ENCODE peak calls at places on chromosomes 6 and 20, in eight cellular contexts. One of them, this sample, is unnamed.

GRCh38 chr6:72316675-72317380 is 305.0 kb upstream of the KCNQ5 start:
- DNase-seq in fibroblast of lung: no peak
- DNase-seq in psoas muscle: no peak
- DNase-seq in pancreas: peak
- DNase-seq in AG04450: no peak
- DNase-seq in heart right ventricle: no peak
- DNase-seq in WERI-Rb-1: no peak
- DNase-seq in A549: no peak
- DNase-seq in this sample: peak

GRCh38 chr20:23350855-23351838 is 556 bp downstream of the NXT1 start:
- DNase-seq in fibroblast of lung: peak
- DNase-seq in psoas muscle: peak
- DNase-seq in pancreas: peak
- DNase-seq in AG04450: no peak
- DNase-seq in heart right ventricle: peak
- DNase-seq in WERI-Rb-1: peak
- DNase-seq in A549: peak
- DNase-seq in this sample: peak

GRCh38 chr6:169251822-169252804 is 1.5 kb downstream of the THBS2 start:
- DNase-seq in fibroblast of lung: no peak
- DNase-seq in psoas muscle: no peak
- DNase-seq in pancreas: no peak
- DNase-seq in AG04450: no peak
- DNase-seq in heart right ventricle: no peak
- DNase-seq in WERI-Rb-1: no peak
- DNase-seq in A549: no peak
- DNase-seq in this sample: peak

GRCh38 chr20:35511814-35512420 is 17.5 kb downstream of the C20orf173 start:
- DNase-seq in fibroblast of lung: peak
- DNase-seq in psoas muscle: no peak
- DNase-seq in pancreas: no peak
- DNase-seq in AG04450: no peak
- DNase-seq in heart right ventricle: no peak
- DNase-seq in WERI-Rb-1: peak
- DNase-seq in A549: peak
- DNase-seq in this sample: no peak

GRCh38 chr6:162627362-162627761 is 100.2 kb downstream of the PRKN start:
- DNase-seq in fibroblast of lung: no peak
- DNase-seq in psoas muscle: no peak
- DNase-seq in pancreas: no peak
- DNase-seq in AG04450: no peak
- DNase-seq in heart right ventricle: no peak
- DNase-seq in WERI-Rb-1: no peak
- DNase-seq in A549: no peak
- DNase-seq in this sample: no peak

GRCh38 chr6:81589465-81590313 is 162.8 kb downstream of the TENT5A start:
- DNase-seq in fibroblast of lung: no peak
- DNase-seq in psoas muscle: no peak
- DNase-seq in pancreas: no peak
- DNase-seq in AG04450: no peak
- DNase-seq in heart right ventricle: no peak
- DNase-seq in WERI-Rb-1: peak
- DNase-seq in A549: no peak
- DNase-seq in this sample: no peak

GRCh38 chr6:4355241-4355640 is 219.9 kb upstream of the ECI2 start:
- DNase-seq in fibroblast of lung: peak
- DNase-seq in psoas muscle: no peak
- DNase-seq in pancreas: no peak
- DNase-seq in AG04450: no peak
- DNase-seq in heart right ventricle: no peak
- DNase-seq in WERI-Rb-1: no peak
- DNase-seq in A549: peak
- DNase-seq in this sample: no peak

GRCh38 chr6:1767481-1768246 is 157.9 kb downstream of the FOXC1 start:
- DNase-seq in fibroblast of lung: peak
- DNase-seq in psoas muscle: peak
- DNase-seq in pancreas: no peak
- DNase-seq in AG04450: no peak
- DNase-seq in heart right ventricle: peak
- DNase-seq in WERI-Rb-1: peak
- DNase-seq in A549: peak
- DNase-seq in this sample: peak

GRCh38 chr20:38196592-38196991 is 31.5 kb upstream of the TGM2 start:
- DNase-seq in fibroblast of lung: peak
- DNase-seq in psoas muscle: peak
- DNase-seq in pancreas: no peak
- DNase-seq in AG04450: no peak
- DNase-seq in heart right ventricle: peak
- DNase-seq in WERI-Rb-1: no peak
- DNase-seq in A549: no peak
- DNase-seq in this sample: peak

GRCh38 chr20:4234128-4234527 is 218.8 kb upstream of the RNF24 start:
- DNase-seq in fibroblast of lung: peak
- DNase-seq in psoas muscle: no peak
- DNase-seq in pancreas: peak
- DNase-seq in AG04450: no peak
- DNase-seq in heart right ventricle: no peak
- DNase-seq in WERI-Rb-1: no peak
- DNase-seq in A549: peak
- DNase-seq in this sample: no peak

DNA sequence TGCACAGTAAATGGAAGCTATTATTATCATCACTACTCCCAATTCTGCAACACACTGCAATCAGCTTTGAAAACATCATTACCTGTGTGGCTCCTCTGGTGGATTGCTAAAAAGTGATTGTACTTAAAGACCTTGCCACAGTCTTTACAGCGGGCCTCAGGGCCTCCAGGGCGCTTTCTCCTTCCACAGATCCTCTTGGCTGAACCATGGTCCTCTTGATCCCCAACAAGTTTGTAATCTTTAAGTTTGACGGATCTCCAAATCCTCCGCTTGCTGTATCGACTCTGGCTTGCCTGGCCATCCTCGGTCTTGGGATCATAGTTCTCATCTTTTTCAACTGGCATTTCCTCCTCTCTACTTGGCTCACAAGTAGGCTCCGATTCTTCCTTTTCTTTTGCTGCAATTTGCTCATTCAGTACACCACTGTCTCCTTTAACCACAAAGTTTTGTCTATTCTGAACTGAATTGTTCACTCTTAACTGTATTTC is 2.0 kb downstream of the ZBTB24 start:
- DNase-seq in fibroblast of lung: no peak
- DNase-seq in psoas muscle: no peak
- DNase-seq in pancreas: no peak
- DNase-seq in AG04450: no peak
- DNase-seq in heart right ventricle: no peak
- DNase-seq in WERI-Rb-1: no peak
- DNase-seq in A549: no peak
- DNase-seq in this sample: no peak
- H3K4me3 ChIP-seq in fibroblast of lung: no peak
- H3K4me3 ChIP-seq in psoas muscle: peak
- H3K4me3 ChIP-seq in pancreas: no peak
- H3K4me3 ChIP-seq in AG04450: no peak
- H3K4me3 ChIP-seq in heart right ventricle: peak
- H3K4me3 ChIP-seq in WERI-Rb-1: no peak
- H3K4me3 ChIP-seq in A549: no peak
- H3K4me3 ChIP-seq in this sample: peak

GRCh38 chr20:59783020-59784010 is 150.1 kb downstream of the SYCP2 start:
- DNase-seq in fibroblast of lung: peak
- DNase-seq in psoas muscle: peak
- DNase-seq in pancreas: peak
- DNase-seq in AG04450: no peak
- DNase-seq in heart right ventricle: peak
- DNase-seq in WERI-Rb-1: peak
- DNase-seq in A549: peak
- DNase-seq in this sample: peak
- TF ChIP-seq CTCF in fibroblast of lung: peak
- TF ChIP-seq CTCF in psoas muscle: peak
- TF ChIP-seq CTCF in pancreas: peak
- TF ChIP-seq CTCF in AG04450: peak
- TF ChIP-seq CTCF in heart right ventricle: peak
- TF ChIP-seq CTCF in WERI-Rb-1: peak
- TF ChIP-seq CTCF in A549: peak
- TF ChIP-seq CTCF in this sample: peak

GRCh38 chr6:32406197-32406596 is 784 bp downstream of the BTNL2 start:
- DNase-seq in fibroblast of lung: no peak
- DNase-seq in psoas muscle: no peak
- DNase-seq in pancreas: no peak
- DNase-seq in AG04450: no peak
- DNase-seq in heart right ventricle: no peak
- DNase-seq in WERI-Rb-1: no peak
- DNase-seq in A549: no peak
- DNase-seq in this sample: no peak

GRCh38 chr6:32402812-32403211 is 4.2 kb downstream of the BTNL2 start:
- DNase-seq in fibroblast of lung: no peak
- DNase-seq in psoas muscle: no peak
- DNase-seq in pancreas: no peak
- DNase-seq in AG04450: no peak
- DNase-seq in heart right ventricle: no peak
- DNase-seq in WERI-Rb-1: no peak
- DNase-seq in A549: no peak
- DNase-seq in this sample: no peak

GRCh38 chr6:32406857-32407256 is at the start of gene BTNL2:
- DNase-seq in fibroblast of lung: no peak
- DNase-seq in psoas muscle: no peak
- DNase-seq in pancreas: no peak
- DNase-seq in AG04450: no peak
- DNase-seq in heart right ventricle: no peak
- DNase-seq in WERI-Rb-1: no peak
- DNase-seq in A549: no peak
- DNase-seq in this sample: no peak

GRCh38 chr6:32401564-32401963 is 5.4 kb downstream of the BTNL2 start:
- DNase-seq in fibroblast of lung: no peak
- DNase-seq in psoas muscle: no peak
- DNase-seq in pancreas: no peak
- DNase-seq in AG04450: no peak
- DNase-seq in heart right ventricle: no peak
- DNase-seq in WERI-Rb-1: no peak
- DNase-seq in A549: no peak
- DNase-seq in this sample: no peak

DNA sequence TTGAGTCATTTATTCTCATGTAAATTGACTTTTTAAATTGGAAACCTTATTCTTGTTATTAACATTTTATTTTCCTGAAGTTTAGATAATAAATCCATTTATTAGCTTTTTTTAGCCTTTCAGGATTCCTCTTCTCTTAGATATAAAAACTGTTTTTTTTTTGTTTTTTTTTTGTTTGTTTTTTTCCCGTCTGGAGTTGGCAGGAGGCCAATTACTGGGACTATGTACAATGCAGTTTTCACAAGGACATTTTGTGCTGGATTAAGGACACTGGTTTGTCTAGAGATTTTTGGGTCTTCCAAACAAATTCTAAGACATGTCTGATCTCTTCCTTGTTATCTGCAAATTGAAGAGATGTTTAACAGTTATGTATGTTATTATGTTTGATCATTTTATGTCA is 1.3 kb downstream of the BTNL2 start:
- DNase-seq in fibroblast of lung: no peak
- DNase-seq in psoas muscle: no peak
- DNase-seq in pancreas: no peak
- DNase-seq in AG04450: no peak
- DNase-seq in heart right ventricle: no peak
- DNase-seq in WERI-Rb-1: no peak
- DNase-seq in A549: no peak
- DNase-seq in this sample: no peak
- H3K27ac ChIP-seq in fibroblast of lung: no peak
- H3K27ac ChIP-seq in psoas muscle: no peak
- H3K27ac ChIP-seq in pancreas: no peak
- H3K27ac ChIP-seq in AG04450: no peak
- H3K27ac ChIP-seq in heart right ventricle: no peak
- H3K27ac ChIP-seq in WERI-Rb-1: no peak
- H3K27ac ChIP-seq in A549: no peak
- H3K27ac ChIP-seq in this sample: no peak

GRCh38 chr6:16697437-16698162 is 63.7 kb downstream of the ATXN1 start:
- DNase-seq in fibroblast of lung: no peak
- DNase-seq in psoas muscle: no peak
- DNase-seq in pancreas: no peak
- DNase-seq in AG04450: no peak
- DNase-seq in heart right ventricle: no peak
- DNase-seq in WERI-Rb-1: no peak
- DNase-seq in A549: no peak
- DNase-seq in this sample: no peak

GRCh38 chr6:16700202-16700997 is 60.9 kb downstream of the ATXN1 start:
- DNase-seq in fibroblast of lung: no peak
- DNase-seq in psoas muscle: no peak
- DNase-seq in pancreas: no peak
- DNase-seq in AG04450: no peak
- DNase-seq in heart right ventricle: no peak
- DNase-seq in WERI-Rb-1: no peak
- DNase-seq in A549: no peak
- DNase-seq in this sample: no peak

GRCh38 chr6:16698163-16698533 is 63.1 kb downstream of the ATXN1 start:
- DNase-seq in fibroblast of lung: no peak
- DNase-seq in psoas muscle: no peak
- DNase-seq in pancreas: no peak
- DNase-seq in AG04450: no peak
- DNase-seq in heart right ventricle: no peak
- DNase-seq in WERI-Rb-1: no peak
- DNase-seq in A549: no peak
- DNase-seq in this sample: no peak

GRCh38 chr6:16694789-16695188 is 66.5 kb downstream of the ATXN1 start:
- DNase-seq in fibroblast of lung: no peak
- DNase-seq in psoas muscle: no peak
- DNase-seq in pancreas: no peak
- DNase-seq in AG04450: no peak
- DNase-seq in heart right ventricle: no peak
- DNase-seq in WERI-Rb-1: no peak
- DNase-seq in A549: no peak
- DNase-seq in this sample: no peak

GRCh38 chr6:16698988-16699868 is 62.0 kb downstream of the ATXN1 start:
- DNase-seq in fibroblast of lung: no peak
- DNase-seq in psoas muscle: no peak
- DNase-seq in pancreas: no peak
- DNase-seq in AG04450: no peak
- DNase-seq in heart right ventricle: no peak
- DNase-seq in WERI-Rb-1: no peak
- DNase-seq in A549: no peak
- DNase-seq in this sample: no peak
- H3K4me3 ChIP-seq in fibroblast of lung: no peak
- H3K4me3 ChIP-seq in psoas muscle: no peak
- H3K4me3 ChIP-seq in pancreas: no peak
- H3K4me3 ChIP-seq in AG04450: no peak
- H3K4me3 ChIP-seq in heart right ventricle: no peak
- H3K4me3 ChIP-seq in WERI-Rb-1: no peak
- H3K4me3 ChIP-seq in A549: no peak
- H3K4me3 ChIP-seq in this sample: peak

DNA sequence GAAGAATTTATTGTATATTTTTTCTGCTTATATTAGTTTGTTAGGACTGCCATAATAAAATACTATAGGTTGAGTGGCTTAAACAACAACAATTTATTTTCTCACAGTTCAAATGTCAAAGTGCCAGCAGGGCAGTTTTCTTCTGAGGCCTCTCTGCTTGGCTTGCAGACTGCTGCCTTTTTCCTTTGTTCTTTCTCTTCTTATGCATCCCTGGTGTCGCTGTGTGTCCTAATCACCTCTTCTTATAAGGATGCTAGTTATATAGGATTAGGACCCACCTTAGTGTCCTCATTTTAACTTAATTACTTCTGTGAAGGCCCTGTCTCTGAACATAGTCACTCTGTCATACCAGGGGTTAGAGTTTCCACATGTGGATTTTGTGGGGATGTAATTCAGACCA is 354.4 kb downstream of the NKAIN2 start:
- DNase-seq in fibroblast of lung: no peak
- DNase-seq in psoas muscle: no peak
- DNase-seq in pancreas: no peak
- DNase-seq in AG04450: no peak
- DNase-seq in heart right ventricle: no peak
- DNase-seq in WERI-Rb-1: no peak
- DNase-seq in A549: no peak
- DNase-seq in this sample: no peak
- TF ChIP-seq CTCF in fibroblast of lung: no peak
- TF ChIP-seq CTCF in psoas muscle: no peak
- TF ChIP-seq CTCF in pancreas: no peak
- TF ChIP-seq CTCF in AG04450: no peak
- TF ChIP-seq CTCF in heart right ventricle: no peak
- TF ChIP-seq CTCF in WERI-Rb-1: no peak
- TF ChIP-seq CTCF in A549: no peak
- TF ChIP-seq CTCF in this sample: no peak